ENCODE peak calls at places on chromosomes 11 and 22, in four cellular contexts. One of them, this sample, is unnamed.
A peak's percentile ranks its signal among the peaks of the same experiment; 100 is the strongest.

GRCh38 chr11:47607380-47607779 is 13.2 kb upstream of the C1QTNF4 start:
- DNase-seq in foreskin keratinocyte: no peak
- DNase-seq in Calu3: no peak
- DNase-seq in cardiac muscle cell: peak; percentile 93
- DNase-seq in this sample: no peak

GRCh38 chr11:94794287-94795168 is 26.4 kb downstream of the AMOTL1 start:
- DNase-seq in foreskin keratinocyte: no peak
- DNase-seq in Calu3: peak; percentile 33
- DNase-seq in cardiac muscle cell: peak; percentile 96
- DNase-seq in this sample: no peak

GRCh38 chr11:117860139-117860538 is 16.3 kb downstream of the FXYD6 start:
- DNase-seq in foreskin keratinocyte: no peak
- DNase-seq in Calu3: no peak
- DNase-seq in cardiac muscle cell: no peak
- DNase-seq in this sample: no peak

GRCh38 chr11:117921456-117921855 is 7.7 kb downstream of the TMPRSS13 start:
- DNase-seq in foreskin keratinocyte: no peak
- DNase-seq in Calu3: no peak
- DNase-seq in cardiac muscle cell: no peak
- DNase-seq in this sample: no peak

GRCh38 chr22:47012589-47013365 is 250.3 kb downstream of the TBC1D22A start:
- DNase-seq in foreskin keratinocyte: no peak
- DNase-seq in Calu3: no peak
- DNase-seq in cardiac muscle cell: peak; percentile 16
- DNase-seq in this sample: no peak

GRCh38 chr11:129951201-129951882 is 51.3 kb downstream of the PRDM10 start:
- DNase-seq in foreskin keratinocyte: no peak
- DNase-seq in Calu3: no peak
- DNase-seq in cardiac muscle cell: peak; percentile 41
- DNase-seq in this sample: no peak

GRCh38 chr11:125179346-125179745 is 14.8 kb downstream of the PKNOX2 start:
- DNase-seq in foreskin keratinocyte: no peak
- DNase-seq in Calu3: no peak
- DNase-seq in cardiac muscle cell: no peak
- DNase-seq in this sample: no peak

GRCh38 chr11:32438883-32439487 is 3.6 kb upstream of the WT1 start:
- DNase-seq in foreskin keratinocyte: no peak
- DNase-seq in Calu3: no peak
- DNase-seq in cardiac muscle cell: peak; percentile 58
- DNase-seq in this sample: no peak

GRCh38 chr22:37690901-37691504 is 4.9 kb downstream of the NOL12 start:
- DNase-seq in foreskin keratinocyte: peak; percentile 66
- DNase-seq in Calu3: no peak
- DNase-seq in cardiac muscle cell: no peak
- DNase-seq in this sample: no peak

GRCh38 chr11:20618083-20618482 is 18.7 kb downstream of the SLC6A5 start:
- DNase-seq in foreskin keratinocyte: no peak
- DNase-seq in Calu3: no peak
- DNase-seq in cardiac muscle cell: peak; percentile 82
- DNase-seq in this sample: no peak

GRCh38 chr11:60169264-60169915 is 13.5 kb downstream of the MS4A6A start:
- DNase-seq in foreskin keratinocyte: peak; percentile 40
- DNase-seq in Calu3: peak; percentile 90
- DNase-seq in cardiac muscle cell: peak; percentile 43
- DNase-seq in this sample: peak; percentile 41

GRCh38 chr11:36594316-36594989 is at the start of gene IFTAP:
- DNase-seq in foreskin keratinocyte: peak; percentile 81
- DNase-seq in Calu3: peak; percentile 53
- DNase-seq in cardiac muscle cell: peak; percentile 94
- DNase-seq in this sample: peak; percentile 96

GRCh38 chr11:88106685-88107084 is 68.6 kb downstream of the RAB38 start:
- DNase-seq in foreskin keratinocyte: no peak
- DNase-seq in Calu3: no peak
- DNase-seq in cardiac muscle cell: no peak
- DNase-seq in this sample: no peak

GRCh38 chr22:36811094-36811797 is 5.6 kb downstream of the PVALB start:
- DNase-seq in foreskin keratinocyte: no peak
- DNase-seq in Calu3: no peak
- DNase-seq in cardiac muscle cell: no peak
- DNase-seq in this sample: no peak

GRCh38 chr22:47110817-47111443 is 348.5 kb downstream of the TBC1D22A start:
- DNase-seq in foreskin keratinocyte: no peak
- DNase-seq in Calu3: no peak
- DNase-seq in cardiac muscle cell: peak; percentile 94
- DNase-seq in this sample: no peak

GRCh38 chr11:59224419-59224928 is 11.7 kb upstream of the MPEG1 start:
- DNase-seq in foreskin keratinocyte: no peak
- DNase-seq in Calu3: no peak
- DNase-seq in cardiac muscle cell: peak; percentile 90
- DNase-seq in this sample: no peak

GRCh38 chr11:2526808-2527381 is 82.1 kb downstream of the KCNQ1 start:
- DNase-seq in foreskin keratinocyte: no peak
- DNase-seq in Calu3: peak; percentile 58
- DNase-seq in cardiac muscle cell: no peak
- DNase-seq in this sample: no peak